ENCODE peak calls at places on chromosomes 5 and 9, in seven cellular contexts. P, E, V, I, C, H and N are unnamed samples.

GRCh38 chr5:159850192-159850573 is 66.1 kb upstream of the ADRA1B start:
- DNase-seq in H (peak), P (peak), I (no peak), V (peak), C (no peak), E (peak), N (no peak)

GRCh38 chr5:72307573-72307967 is 12.5 kb downstream of the MRPS27 start:
- DNase-seq in I (no peak), V (no peak), H (no peak), E (no peak), C (no peak), P (no peak), N (no peak)

GRCh38 chr5:16265141-16265540 is 85.5 kb upstream of the MARCHF11 start:
- DNase-seq in H (no peak), E (no peak), I (peak), V (no peak), C (no peak), P (no peak), N (no peak)

GRCh38 chr5:135310328-135310989 is 88.6 kb downstream of the MACROH2A1 start:
- DNase-seq in I (no peak), E (peak), V (peak), P (peak), H (no peak), C (peak), N (no peak)

GRCh38 chr9:27497883-27498553 is 26.1 kb upstream of the IFNK start:
- DNase-seq in C (no peak), E (no peak), I (no peak), P (no peak), V (no peak), H (no peak), N (no peak)

GRCh38 chr9:136525841-136526499 is 19.9 kb downstream of the NOTCH1 start:
- DNase-seq in C (no peak), E (no peak), V (peak), P (no peak), I (no peak), H (no peak), N (peak)

GRCh38 chr5:124979174-124979573 is 232.7 kb upstream of the ZNF608 start:
- DNase-seq in I (no peak), H (peak), V (no peak), P (no peak), E (no peak), C (no peak), N (no peak)

GRCh38 chr9:373759-374206 is 159.1 kb downstream of the DOCK8 start:
- DNase-seq in C (no peak), H (no peak), I (no peak), P (no peak), E (no peak), V (no peak), N (no peak)

GRCh38 chr5:37889612-37890317 is 49.9 kb upstream of the GDNF start:
- DNase-seq in C (no peak), P (peak), E (peak), I (no peak), H (no peak), V (peak), N (no peak)

GRCh38 chr9:116860509-116861120 is 173.5 kb downstream of the TRIM32 start:
- DNase-seq in I (peak), V (peak), E (peak), H (peak), P (peak), C (peak), N (peak)

GRCh38 chr9:134369416-134370212 is 43.4 kb downstream of the RXRA start:
- DNase-seq in P (no peak), H (no peak), E (no peak), V (no peak), I (peak), C (no peak), N (no peak)

GRCh38 chr5:132026516-132027008 is 15.1 kb upstream of the ACSL6 start:
- DNase-seq in V (no peak), H (no peak), C (no peak), E (no peak), I (no peak), P (no peak), N (peak)

GRCh38 chr9:13213337-13213736 is 66.2 kb downstream of the MPDZ start:
- DNase-seq in H (peak), V (peak), P (no peak), I (peak), E (peak), C (no peak), N (no peak)

GRCh38 chr5:113231653-113232000 is 203.2 kb downstream of the TSSK1B start:
- DNase-seq in C (no peak), H (no peak), E (no peak), P (no peak), I (no peak), V (no peak), N (no peak)

GRCh38 chr5:5584236-5584749 is 161.8 kb downstream of the ICE1 start:
- DNase-seq in I (no peak), P (no peak), C (no peak), H (no peak), V (no peak), E (no peak), N (no peak)

GRCh38 chr5:5473224-5473623 is 50.7 kb downstream of the ICE1 start:
- DNase-seq in E (peak), C (no peak), P (peak), V (no peak), I (no peak), H (no peak), N (no peak)

GRCh38 chr5:67246108-67246507 is 49.5 kb upstream of the CD180 start:
- DNase-seq in V (peak), C (no peak), P (peak), H (peak), I (peak), E (peak), N (no peak)

GRCh38 chr9:98118640-98119601 is at the start of gene TRIM14:
- DNase-seq in P (peak), V (peak), E (peak), I (peak), H (peak), C (peak), N (peak)

GRCh38 chr9:20551236-20551635 is 71.1 kb downstream of the MLLT3 start:
- DNase-seq in H (no peak), I (no peak), C (no peak), E (no peak), P (peak), V (no peak), N (no peak)

GRCh38 chr9:20551835-20552234 is 70.5 kb downstream of the MLLT3 start:
- DNase-seq in C (no peak), V (no peak), E (no peak), H (no peak), I (no peak), P (no peak), N (no peak)

GRCh38 chr9:20553750-20554149 is 68.5 kb downstream of the MLLT3 start:
- DNase-seq in E (no peak), C (no peak), P (no peak), I (no peak), H (no peak), V (no peak), N (no peak)

GRCh38 chr9:20550326-20550725 is 72.0 kb downstream of the MLLT3 start:
- DNase-seq in H (no peak), V (no peak), I (no peak), E (no peak), C (no peak), P (no peak), N (no peak)

GRCh38 chr9:20552874-20553624 is 69.2 kb downstream of the MLLT3 start:
- DNase-seq in H (no peak), I (no peak), C (no peak), E (no peak), V (peak), P (no peak), N (no peak)
- TF ChIP-seq CTCF in H (no peak), I (no peak), C (peak), E (peak), V (no peak), P (no peak), N (no peak)

GRCh38 chr5:79133657-79134451 is 22.2 kb downstream of the BHMT start:
- DNase-seq in P (peak), H (peak), V (peak), C (peak), E (peak), I (peak), N (no peak)

GRCh38 chr5:79135790-79136553 is 24.4 kb downstream of the BHMT start:
- DNase-seq in H (no peak), E (no peak), V (no peak), C (no peak), I (no peak), P (no peak), N (no peak)

GRCh38 chr5:79136618-79137017 is 25.0 kb downstream of the BHMT start:
- DNase-seq in H (no peak), I (no peak), E (no peak), C (no peak), V (no peak), P (no peak), N (no peak)

GRCh38 chr5:79130781-79131180 is 19.2 kb downstream of the BHMT start:
- DNase-seq in H (peak), P (no peak), I (no peak), E (no peak), C (no peak), V (no peak), N (no peak)

GRCh38 chr5:79133121-79133656 is 21.6 kb downstream of the BHMT start:
- DNase-seq in H (peak), V (peak), P (peak), E (peak), C (no peak), I (peak), N (no peak)
- TF ChIP-seq CTCF in H (no peak), V (peak), P (peak), E (peak), C (peak), I (no peak), N (peak)

DNA sequence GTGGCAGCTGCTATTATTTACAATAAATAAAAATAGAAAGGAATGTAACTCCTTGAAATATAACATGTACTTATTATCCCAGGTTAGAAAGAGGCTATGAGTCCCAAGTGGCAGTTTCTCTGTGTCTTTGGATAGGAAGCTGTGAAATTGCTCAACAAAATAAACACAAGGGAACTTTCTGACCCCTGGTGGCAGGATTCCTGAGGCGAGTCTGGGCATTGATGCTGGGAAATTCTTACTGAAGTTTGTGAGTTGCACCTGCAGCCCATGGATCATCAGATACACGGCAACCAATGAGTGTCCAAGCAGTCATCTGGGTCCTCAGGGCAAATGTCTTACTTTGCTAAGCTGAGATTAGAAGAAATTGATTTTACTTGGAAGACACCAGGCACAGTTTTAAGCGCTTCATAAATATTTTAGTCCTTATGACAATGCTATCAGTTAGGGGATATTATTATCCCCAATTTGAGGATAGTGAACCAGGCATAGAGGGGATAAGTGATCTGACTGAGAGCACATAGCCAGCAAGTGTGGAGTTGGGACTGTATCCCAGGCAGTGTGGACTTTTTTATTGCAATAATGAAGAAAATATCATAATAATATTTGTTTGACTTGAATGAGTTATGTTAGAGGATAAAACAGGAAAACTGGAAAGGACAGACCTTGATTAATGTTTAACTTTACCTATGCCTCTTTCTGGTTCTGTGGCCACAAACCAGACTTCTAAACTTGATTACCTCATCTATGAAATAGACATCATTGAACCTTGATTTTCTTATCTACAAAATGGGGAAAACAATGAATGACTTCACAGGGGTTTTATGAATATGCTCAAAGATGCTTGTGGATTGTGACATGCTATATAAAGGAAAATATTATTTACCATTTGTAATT is 265.5 kb upstream of the ADAMTSL1 start:
- DNase-seq in I (peak), H (peak), V (peak), P (peak), C (peak), E (peak), N (peak)
- TF ChIP-seq CTCF in I (peak), H (peak), V (peak), P (peak), C (peak), E (peak), N (peak)

DNA sequence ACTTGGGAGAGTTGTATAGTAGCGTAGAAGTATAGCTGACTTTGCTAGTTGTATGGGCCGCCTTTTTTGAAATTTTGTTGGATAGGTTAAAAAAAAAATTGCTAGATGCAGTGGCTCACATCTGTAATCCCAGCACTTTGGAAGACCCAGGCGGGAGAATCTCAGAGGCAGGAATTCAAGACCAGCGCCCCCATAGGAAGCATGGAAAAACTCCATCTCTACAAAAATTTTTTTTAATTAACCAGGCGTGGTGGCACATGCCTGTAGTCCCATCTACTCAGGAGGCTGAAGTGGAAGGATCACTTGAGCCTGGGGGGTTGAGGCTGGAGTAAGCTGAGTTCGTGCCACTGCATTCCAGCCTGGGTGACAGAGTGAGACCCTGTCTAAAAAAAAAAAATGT is 59.2 kb downstream of the SMC5 start:
- DNase-seq in V (no peak), P (no peak), I (no peak), H (peak), E (no peak), C (no peak), N (no peak)
- TF ChIP-seq CTCF in V (peak), P (no peak), I (no peak), H (peak), E (no peak), C (no peak), N (no peak)

DNA sequence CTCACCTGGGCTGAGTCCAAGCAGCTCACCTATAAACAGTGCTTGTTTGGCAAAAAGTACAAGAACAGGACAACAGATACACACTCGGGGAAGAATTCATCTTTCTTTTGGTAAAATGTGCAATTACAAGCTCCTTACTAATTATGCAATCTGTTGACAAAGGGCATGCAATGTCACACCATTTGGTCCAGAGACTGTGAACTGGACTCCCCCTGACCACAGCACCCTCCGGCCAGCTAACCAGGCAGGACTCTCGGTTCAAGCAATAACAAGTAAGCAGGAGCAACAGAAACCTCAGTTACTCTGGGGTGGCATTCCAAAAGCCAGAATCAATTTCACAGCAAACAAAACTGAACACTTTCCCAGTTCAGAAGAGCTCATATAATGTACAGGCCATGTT is 113.8 kb downstream of the GNAQ start:
- DNase-seq in V (no peak), I (no peak), E (no peak), C (no peak), H (no peak), P (no peak), N (no peak)
- TF ChIP-seq CTCF in V (no peak), I (no peak), E (no peak), C (no peak), H (no peak), P (no peak), N (no peak)